ENCODE peak calls at places on chromosome 10, in five cellular contexts. Z is ELR, F is fibroblast of the conjunctiva, M is transverse colon, Q is stomach. I is an unnamed sample.

GRCh38 chr10:127157506-127158205 is 38.7 kb downstream of the INSYN2A start:
- DNase-seq in Z (no peak), F (no peak), M (no peak), Q (no peak), I (no peak)

GRCh38 chr10:86779267-86780017 is 23.0 kb downstream of the BMPR1A start:
- DNase-seq in M (no peak), F (peak; percentile 33), Z (peak; percentile 41), Q (no peak), I (no peak)

GRCh38 chr10:74875966-74876365 is 49.6 kb downstream of the KAT6B start:
- DNase-seq in Q (no peak), M (no peak), F (no peak), Z (no peak), I (no peak)

GRCh38 chr10:123442901-123443300 is 223.3 kb upstream of the GPR26 start:
- DNase-seq in Q (no peak), M (no peak), Z (no peak), F (no peak), I (no peak)

GRCh38 chr10:18473424-18474110 is 177.8 kb downstream of the NSUN6 start:
- DNase-seq in M (no peak), F (no peak), Z (no peak), Q (no peak), I (no peak)

GRCh38 chr10:66204838-66205237 is 721.0 kb upstream of the LRRTM3 start:
- DNase-seq in F (no peak), M (no peak), Q (no peak), Z (no peak), I (no peak)

GRCh38 chr10:4399571-4399970 is 426.4 kb upstream of the AKR1E2 start:
- DNase-seq in Q (no peak), Z (no peak), M (no peak), F (no peak), I (no peak)

GRCh38 chr10:127577376-127577775 is 28.3 kb downstream of the NPS start:
- DNase-seq in F (no peak), Q (no peak), M (no peak), Z (peak; percentile 34), I (no peak)

GRCh38 chr10:61830846-61831273 is 70.6 kb upstream of the ARID5B start:
- DNase-seq in Q (no peak), F (no peak), Z (no peak), M (no peak), I (no peak)

GRCh38 chr10:131452926-131453771 is 141.6 kb upstream of the TCERG1L start:
- DNase-seq in Z (no peak), M (no peak), Q (no peak), F (no peak), I (peak; percentile 74)

GRCh38 chr10:122461367-122461728 is at the start of gene HTRA1:
- DNase-seq in M (peak; percentile 52), F (peak; percentile 55), Z (peak; percentile 65), Q (peak; percentile 56), I (peak; percentile 88)

GRCh38 chr10:53256623-53257022 is 484.0 kb upstream of the MBL2 start:
- DNase-seq in M (no peak), Q (no peak), Z (peak; percentile 0), F (no peak), I (no peak)

GRCh38 chr10:43961523-43962345 is 313.1 kb upstream of the ZNF32 start:
- DNase-seq in M (no peak), Q (no peak), Z (no peak), F (no peak), I (no peak)

GRCh38 chr10:35090162-35090954 is at the start of gene CUL2:
- DNase-seq in Q (peak; percentile 92), Z (peak; percentile 97), M (peak; percentile 93), F (peak; percentile 86), I (peak; percentile 96)

GRCh38 chr10:68561804-68562649 is 1.9 kb downstream of the TET1 start:
- DNase-seq in Z (peak; percentile 49), Q (no peak), M (peak; percentile 9), F (no peak), I (no peak)

GRCh38 chr10:71088054-71088453 is 124.3 kb upstream of the UNC5B start:
- DNase-seq in M (no peak), F (no peak), Q (peak; percentile 7), Z (no peak), I (peak; percentile 27)

GRCh38 chr10:58152698-58153263 is 114.9 kb downstream of the IPMK start:
- DNase-seq in Z (peak; percentile 71), F (peak; percentile 39), Q (peak; percentile 36), M (peak; percentile 35), I (no peak)

GRCh38 chr10:79322616-79323566 is 24.4 kb upstream of the PPIF start:
- DNase-seq in Z (peak; percentile 84), M (peak; percentile 71), Q (peak; percentile 55), F (no peak), I (no peak)

GRCh38 chr10:72007246-72007892 is 43.2 kb downstream of the CHST3 start:
- DNase-seq in Z (no peak), Q (no peak), F (no peak), M (no peak), I (no peak)

I was measured in cardiac septum.